ENCODE peak calls at places on chromosomes 3 and 15, in eight cellular contexts. N, O, U, T, G, W, D and Y are unnamed samples.

GRCh38 chr3:45776611-45777010 is 19.7 kb downstream of the SLC6A20 start:
- DNase-seq in D (no peak), O (no peak), U (no peak), W (no peak), N (no peak), T (no peak), G (no peak), Y (no peak)

GRCh38 chr3:81295906-81296305 is 465.5 kb downstream of the GBE1 start:
- DNase-seq in W (no peak), G (no peak), U (no peak), N (no peak), D (no peak), O (no peak), T (no peak), Y (no peak)

GRCh38 chr15:62059108-62059817 is 984 bp downstream of the VPS13C start:
- DNase-seq in N (no peak), O (no peak), U (peak; percentile 17), T (no peak), W (no peak), D (no peak), G (no peak), Y (peak; percentile 14)

GRCh38 chr3:193559100-193559499 is 4.4 kb upstream of the ATP13A4 start:
- DNase-seq in W (no peak), N (no peak), D (no peak), G (no peak), T (no peak), U (no peak), O (no peak), Y (no peak)

GRCh38 chr3:112372396-112372795 is 39.4 kb downstream of the CD200 start:
- DNase-seq in G (no peak), O (no peak), U (no peak), N (no peak), D (no peak), T (no peak), W (no peak), Y (no peak)

GRCh38 chr3:146117406-146118285 is 43.3 kb downstream of the PLOD2 start:
- DNase-seq in G (no peak), W (no peak), O (no peak), N (no peak), D (no peak), U (peak; percentile 25), T (no peak), Y (no peak)

GRCh38 chr3:40658305-40658704 is 133.5 kb downstream of the ZNF621 start:
- DNase-seq in U (no peak), N (no peak), T (no peak), D (no peak), G (no peak), W (no peak), O (no peak), Y (no peak)

GRCh38 chr15:85532689-85533088 is 152.3 kb downstream of the AKAP13 start:
- DNase-seq in D (no peak), N (no peak), W (no peak), G (no peak), T (no peak), U (no peak), O (no peak), Y (no peak)

GRCh38 chr3:150106752-150107428 is 136.2 kb upstream of the PFN2 start:
- DNase-seq in W (no peak), G (peak; percentile 75), T (no peak), N (no peak), U (no peak), D (no peak), O (no peak), Y (no peak)

GRCh38 chr15:40633178-40633577 is 39.1 kb downstream of the KNL1 start:
- DNase-seq in O (no peak), U (no peak), T (no peak), N (no peak), W (no peak), D (no peak), G (no peak), Y (no peak)

GRCh38 chr3:42079701-42080323 is 11.3 kb upstream of the TRAK1 start:
- DNase-seq in D (no peak), U (peak; percentile 61), W (no peak), G (no peak), T (peak; percentile 18), N (no peak), O (no peak), Y (no peak)

GRCh38 chr3:12369029-12369428 is 80.2 kb downstream of the PPARG start:
- DNase-seq in W (no peak), O (no peak), U (no peak), T (no peak), G (no peak), N (no peak), D (no peak), Y (no peak)

GRCh38 chr3:39639344-39640236 is 169.8 kb upstream of the MYRIP start:
- DNase-seq in O (no peak), T (peak; percentile 90), W (no peak), D (no peak), N (no peak), G (peak; percentile 3), U (peak; percentile 91), Y (peak; percentile 90)

GRCh38 chr3:114011059-114011797 is 45.1 kb downstream of the CCDC191 start:
- DNase-seq in U (no peak), W (no peak), G (no peak), D (no peak), T (no peak), N (no peak), O (no peak), Y (no peak)

GRCh38 chr3:48560648-48561018 is 2.9 kb downstream of the UCN2 start:
- DNase-seq in W (no peak), O (no peak), N (no peak), D (no peak), G (no peak), U (no peak), T (no peak), Y (no peak)

GRCh38 chr3:58459160-58459559 is 25.5 kb upstream of the PDHB start:
- DNase-seq in O (no peak), N (no peak), W (no peak), G (no peak), U (peak; percentile 35), D (no peak), T (no peak), Y (no peak)

GRCh38 chr15:55250392-55250791 is 39.2 kb downstream of the RAB27A start:
- DNase-seq in D (no peak), G (no peak), U (peak; percentile 75), O (no peak), W (no peak), T (peak; percentile 69), N (no peak), Y (no peak)

GRCh38 chr15:63042879-63043340 is 363 bp downstream of the TPM1 start:
- DNase-seq in D (no peak), N (no peak), G (peak; percentile 39), U (no peak), W (no peak), T (no peak), O (no peak), Y (no peak)